ENCODE peak calls at places on chromosome 13, in six cellular contexts. A is A549, P is body of pancreas, E is transverse colon, Z is right lobe of liver, C is IMR-90. T is an unnamed sample.

GRCh38 chr13:76991432-76991795 is 467 bp upstream of the CLN5 start:
- DNase-seq in E (peak; percentile 54), Z (no peak), P (no peak), A (no peak), C (no peak), T (peak; percentile 86)

GRCh38 chr13:97448503-97449251 is 14.7 kb downstream of the RAP2A start:
- DNase-seq in P (no peak), Z (no peak), A (no peak), C (no peak), E (no peak), T (no peak)

GRCh38 chr13:96450635-96451034 is 360.7 kb downstream of the HS6ST3 start:
- DNase-seq in P (no peak), E (no peak), A (no peak), Z (no peak), C (no peak), T (no peak)

GRCh38 chr13:103168901-103169508 is 102.8 kb upstream of the SLC10A2 start:
- DNase-seq in A (no peak), E (no peak), C (no peak), Z (no peak), P (no peak), T (no peak)

GRCh38 chr13:46604226-46604968 is 51.4 kb downstream of the LRCH1 start:
- DNase-seq in A (no peak), E (no peak), C (no peak), Z (no peak), P (no peak), T (no peak)

GRCh38 chr13:94433055-94433947 is 46.2 kb downstream of the DCT start:
- DNase-seq in P (no peak), C (no peak), E (peak; percentile 21), A (no peak), Z (no peak), T (no peak)

GRCh38 chr13:104015646-104016396 is 949.6 kb upstream of the SLC10A2 start:
- DNase-seq in E (no peak), C (peak; percentile 83), Z (no peak), A (no peak), P (no peak), T (no peak)

GRCh38 chr13:101875717-101876393 is 423.4 kb downstream of the ITGBL1 start:
- DNase-seq in C (peak; percentile 55), P (no peak), Z (peak; percentile 87), A (peak; percentile 28), E (no peak), T (no peak)

GRCh38 chr13:76470991-76471390 is 415.2 kb downstream of the KCTD12 start:
- DNase-seq in A (no peak), Z (no peak), E (no peak), P (no peak), C (no peak), T (no peak)

GRCh38 chr13:41945926-41946325 is 15.0 kb downstream of the VWA8 start:
- DNase-seq in P (no peak), Z (no peak), C (no peak), A (no peak), E (no peak), T (no peak)

GRCh38 chr13:99986751-99987150 is 5.2 kb downstream of the ZIC2 start:
- DNase-seq in A (no peak), C (no peak), Z (no peak), E (no peak), P (no peak), T (no peak)

GRCh38 chr13:78129850-78130249 is 211.2 kb upstream of the EDNRB start:
- DNase-seq in C (no peak), P (no peak), E (no peak), Z (no peak), A (no peak), T (no peak)

GRCh38 chr13:30395192-30396158 is 26.8 kb upstream of the UBE2L5 start:
- DNase-seq in E (peak; percentile 96), Z (peak; percentile 98), A (peak; percentile 88), P (peak; percentile 95), C (peak; percentile 93), T (peak; percentile 98)

GRCh38 chr13:36981156-36981743 is 17.9 kb downstream of the ALG5 start:
- DNase-seq in Z (no peak), A (peak; percentile 45), P (no peak), E (no peak), C (peak; percentile 79), T (no peak)

GRCh38 chr13:99263386-99263785 is 5.2 kb upstream of the GPR18 start:
- DNase-seq in E (no peak), A (no peak), P (no peak), Z (no peak), C (no peak), T (no peak)

GRCh38 chr13:27171244-27171829 is at the start of gene USP12:
- DNase-seq in P (no peak), C (peak; percentile 22), A (no peak), Z (peak; percentile 58), E (peak; percentile 32), T (peak; percentile 31)
- TF ChIP-seq CTCF in P (peak; percentile 39), C (peak; percentile 41), A (no peak), Z (no peak), E (no peak), T (no peak)

GRCh38 chr13:113491982-113492381 is 1.5 kb upstream of the DCUN1D2 start:
- DNase-seq in E (no peak), C (no peak), Z (no peak), P (no peak), A (no peak), T (no peak)

GRCh38 chr13:113495494-113496251 is 5.2 kb upstream of the DCUN1D2 start:
- DNase-seq in E (no peak), C (peak; percentile 41), Z (no peak), P (no peak), A (no peak), T (no peak)

GRCh38 chr13:113491418-113491883 is 940 bp upstream of the DCUN1D2 start:
- DNase-seq in P (peak; percentile 40), C (peak; percentile 14), Z (no peak), E (peak; percentile 33), A (peak; percentile 20), T (no peak)

GRCh38 chr13:113490496-113491417 is at the start of gene DCUN1D2:
- DNase-seq in A (peak; percentile 90), E (peak; percentile 94), Z (peak; percentile 96), C (peak; percentile 96), P (peak; percentile 93), T (peak; percentile 96)

GRCh38 chr13:113493315-113493951 is 2.9 kb upstream of the DCUN1D2 start:
- DNase-seq in P (no peak), C (peak; percentile 99), Z (no peak), A (peak; percentile 87), E (no peak), T (no peak)
- TF ChIP-seq POLR2A in P (peak; percentile 39), C (no peak), Z (no peak), A (no peak), E (no peak), T (no peak)

GRCh38 chr13:110560606-110561334 is 752 bp downstream of the RAB20 start:
- DNase-seq in A (no peak), C (no peak), Z (peak; percentile 68), E (peak; percentile 38), P (peak; percentile 69), T (no peak)

GRCh38 chr13:110563463-110563774 is 1.9 kb upstream of the RAB20 start:
- DNase-seq in A (no peak), C (no peak), Z (no peak), P (no peak), E (no peak), T (no peak)

GRCh38 chr13:110564472-110564985 is 3.0 kb upstream of the RAB20 start:
- DNase-seq in P (no peak), E (no peak), A (no peak), C (no peak), Z (peak; percentile 8), T (no peak)

GRCh38 chr13:110561335-110562033 is at the start of gene RAB20:
- DNase-seq in E (peak; percentile 92), A (peak; percentile 50), Z (peak; percentile 96), C (peak; percentile 76), P (peak; percentile 91), T (peak; percentile 95)

DNA sequence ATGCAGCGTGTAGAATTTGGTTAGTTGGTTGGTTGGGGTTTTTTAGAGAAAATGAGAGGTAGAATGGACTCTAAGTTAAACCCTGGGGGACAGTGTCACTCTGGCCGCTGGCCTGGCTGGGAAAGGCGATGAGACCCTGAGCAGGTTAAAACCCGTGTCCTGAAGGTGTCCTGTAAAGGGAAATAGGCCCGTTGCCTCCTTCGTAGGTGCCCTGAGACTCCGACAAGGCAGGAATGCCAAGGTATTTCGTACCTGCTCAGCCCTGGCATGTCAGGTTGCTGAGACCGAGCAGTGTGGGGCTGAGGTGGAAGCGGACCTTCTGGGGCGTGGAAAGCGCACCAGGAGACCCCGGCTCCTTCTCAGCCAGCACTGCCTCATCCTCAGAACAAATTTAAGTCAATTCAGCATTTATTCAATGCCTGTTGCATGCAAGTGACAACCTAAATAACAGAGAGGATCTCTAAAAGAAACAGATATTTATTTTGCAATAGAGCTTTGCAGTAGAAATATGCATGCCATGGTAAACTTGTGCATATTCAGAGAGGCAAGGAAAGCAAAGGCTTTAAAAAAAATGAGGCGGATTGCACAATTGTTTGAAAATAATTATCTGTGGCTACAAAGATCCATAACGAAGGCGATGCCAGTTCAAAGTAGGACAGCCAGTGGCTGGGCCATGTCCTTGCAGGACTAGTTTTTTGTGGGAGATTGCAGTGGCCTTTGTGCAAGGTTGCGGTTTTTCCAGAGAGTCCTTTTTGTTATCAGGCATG is 1.4 kb upstream of the RAB20 start:
- DNase-seq in Z (peak; percentile 74), A (no peak), E (no peak), P (no peak), C (no peak), T (no peak)
- H3K27ac ChIP-seq in Z (peak overlapping the region; percentile 98), A (peak overlapping the region; percentile 81), E (peak overlapping the region; percentile 97), P (peak overlapping the region; percentile 98), C (no peak overlapping the region), T (peak overlapping the region; percentile 94)

GRCh38 chr13:58574791-58575190 is 943.2 kb downstream of the PCDH17 start:
- DNase-seq in Z (no peak), C (no peak), E (no peak), P (no peak), A (no peak), T (no peak)

DNA sequence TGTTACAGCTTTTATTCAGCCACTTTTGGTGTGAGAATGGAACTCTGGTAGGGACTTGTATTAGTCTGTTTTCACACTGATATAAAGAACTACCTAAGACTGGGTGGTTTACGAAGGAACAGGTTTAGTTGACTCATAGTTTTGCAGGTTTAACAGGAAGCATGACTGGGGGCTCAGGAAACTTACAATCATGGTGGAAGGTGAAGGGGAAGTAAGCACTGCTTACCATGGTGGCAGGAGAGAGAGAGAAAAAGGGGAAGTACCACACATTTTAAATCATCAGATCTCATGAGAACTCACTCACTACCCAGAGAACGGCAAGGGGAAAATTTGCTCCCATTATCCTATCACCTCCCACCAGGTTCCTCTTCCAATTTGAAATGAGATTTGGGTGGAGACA is 942.2 kb downstream of the PCDH17 start:
- DNase-seq in Z (no peak), P (no peak), A (no peak), C (no peak), E (no peak), T (no peak)
- TF ChIP-seq CTCF in Z (no peak), P (no peak), A (no peak), C (no peak), E (no peak), T (no peak)

T was measured in Peyer's patch.